ENCODE peak calls at places on chromosomes 16 and 17, in seven cellular contexts. E is globus pallidus, R is C1 segment of cervical spinal cord, B is endothelial cell of umbilical vein, G is heart right ventricle, L is activated T-helper 1 cell treated with Interleukin-2 at 50 U/mL for 16 hours, D is GM18507. M is an unnamed sample.

GRCh38 chr17:58396173-58396572 is 21.2 kb downstream of the RNF43 start:
- DNase-seq in R (no peak), G (no peak), L (no peak), B (no peak), E (no peak), D (no peak), M (no peak)

GRCh38 chr16:67415872-67416793 is at the start of gene ZDHHC1:
- DNase-seq in G (peak), E (peak), B (peak), D (peak), R (peak), L (no peak), M (peak)

GRCh38 chr17:81481011-81481799 is 31.4 kb downstream of the ACTG1 start:
- DNase-seq in R (peak), L (peak), B (peak), E (peak), D (no peak), G (peak), M (no peak)

GRCh38 chr17:1640329-1641064 is 5.0 kb downstream of the SCARF1 start:
- DNase-seq in G (no peak), D (no peak), L (no peak), E (peak), B (no peak), R (no peak), M (no peak)

GRCh38 chr17:78109489-78109761 is 19.1 kb downstream of the TMC6 start:
- DNase-seq in G (no peak), E (no peak), L (no peak), R (no peak), B (no peak), D (no peak), M (no peak)

GRCh38 chr17:1915889-1916288 is 86.1 kb downstream of the RPA1 start:
- DNase-seq in E (no peak), R (no peak), L (no peak), B (no peak), D (no peak), G (no peak), M (no peak)

GRCh38 chr17:74490716-74491115 is 24.3 kb downstream of the CD300A start:
- DNase-seq in G (no peak), R (no peak), E (no peak), D (no peak), B (no peak), L (no peak), M (no peak)

GRCh38 chr17:44061446-44061845 is 5.0 kb downstream of the LSM12 start:
- DNase-seq in G (no peak), D (no peak), E (no peak), L (no peak), R (no peak), B (no peak), M (no peak)

GRCh38 chr17:2710075-2710803 is 1.3 kb downstream of the CLUH start:
- DNase-seq in G (no peak), B (peak), E (no peak), D (no peak), L (no peak), R (no peak), M (no peak)

GRCh38 chr16:21260870-21261791 is 17.0 kb downstream of the CRYM start:
- DNase-seq in D (no peak), E (no peak), B (peak), R (no peak), L (no peak), G (peak), M (no peak)

GRCh38 chr17:35540589-35541404 is 3.3 kb upstream of the SLFN12L start:
- DNase-seq in L (no peak), E (no peak), G (peak), R (peak), B (peak), D (no peak), M (no peak)

GRCh38 chr16:75506567-75506966 is 11.3 kb upstream of the CHST6 start:
- DNase-seq in B (no peak), D (no peak), G (peak), E (no peak), R (no peak), L (no peak), M (no peak)

GRCh38 chr17:74809031-74809430 is 32.9 kb upstream of the NAT9 start:
- DNase-seq in D (no peak), R (no peak), E (no peak), G (no peak), L (no peak), B (no peak), M (no peak)

GRCh38 chr17:36524428-36524876 is 10.2 kb downstream of the MYO19 start:
- DNase-seq in E (no peak), B (no peak), L (no peak), R (no peak), D (no peak), G (no peak), M (no peak)

GRCh38 chr17:64300566-64300965 is 37.5 kb upstream of the TEX2 start:
- DNase-seq in L (no peak), D (no peak), E (no peak), B (no peak), R (no peak), G (no peak), M (no peak)

GRCh38 chr17:45302649-45303173 is 14.1 kb downstream of the MAP3K14 start:
- DNase-seq in E (no peak), G (no peak), L (no peak), R (no peak), B (no peak), D (no peak), M (no peak)

GRCh38 chr17:45222273-45222993 is 748 bp downstream of the FMNL1 start:
- DNase-seq in L (no peak), B (no peak), D (no peak), E (no peak), G (no peak), R (no peak), M (no peak)

GRCh38 chr17:50938821-50939541 is 72.8 kb upstream of the TOB1 start:
- DNase-seq in L (no peak), R (no peak), G (no peak), B (no peak), D (no peak), E (no peak), M (no peak)

GRCh38 chr17:1946021-1946932 is 78.9 kb downstream of the RTN4RL1 start:
- DNase-seq in L (no peak), G (no peak), D (no peak), B (no peak), E (no peak), R (no peak), M (no peak)

GRCh38 chr17:56912105-56912999 is 1.5 kb downstream of the TRIM25 start:
- DNase-seq in D (no peak), G (peak), E (no peak), B (peak), R (no peak), L (no peak), M (no peak)

GRCh38 chr16:73483076-73483791 is 435.3 kb upstream of the ZFHX3 start:
- DNase-seq in L (no peak), E (no peak), B (no peak), R (no peak), D (no peak), G (no peak), M (no peak)

GRCh38 chr16:10256855-10257641 is 74.8 kb upstream of the GRIN2A start:
- DNase-seq in G (peak), R (no peak), E (peak), B (peak), L (peak), D (peak), M (peak)

GRCh38 chr17:58319181-58320162 is 9.1 kb downstream of the TSPOAP1 start:
- DNase-seq in B (no peak), L (no peak), G (no peak), D (no peak), E (no peak), R (no peak), M (no peak)

GRCh38 chr17:42422412-42422957 is 571 bp downstream of the CAVIN1 start:
- DNase-seq in B (no peak), R (no peak), L (no peak), D (no peak), G (no peak), E (no peak), M (no peak)

GRCh38 chr17:40350410-40351184 is 13.9 kb downstream of the GJD3 start:
- DNase-seq in D (no peak), E (no peak), R (no peak), B (no peak), G (no peak), L (no peak), M (no peak)

M was measured in GM19239.